ENCODE peak calls at places on chromosomes 2 and 18, in five cellular contexts. Q is K562, H is RWPE1, R is lung, P is fibroblast of lung. Z is an unnamed sample.

GRCh38 chr2:98142106-98142815 is 55.3 kb downstream of the VWA3B start:
- DNase-seq in P (no peak), R (no peak), Q (no peak), H (no peak), Z (no peak)

GRCh38 chr18:76447268-76447890 is 47.7 kb downstream of the ZNF516 start:
- DNase-seq in H (no peak), Q (no peak), P (peak), R (no peak), Z (no peak)

GRCh38 chr18:35732134-35732533 is 150.6 kb downstream of the GALNT1 start:
- DNase-seq in Q (no peak), H (no peak), P (no peak), R (no peak), Z (no peak)

GRCh38 chr18:37836071-37836470 is 270.5 kb upstream of the CELF4 start:
- DNase-seq in H (no peak), R (no peak), P (no peak), Q (no peak), Z (no peak)

GRCh38 chr2:79717364-79718007 is 204.6 kb downstream of the CTNNA2 start:
- DNase-seq in R (no peak), Q (no peak), H (peak), P (peak), Z (no peak)

GRCh38 chr2:155663265-155663664 is 669.3 kb downstream of the NR4A2 start:
- DNase-seq in Q (no peak), H (no peak), R (no peak), P (no peak), Z (no peak)

GRCh38 chr18:2914185-2914584 is 67.4 kb downstream of the EMILIN2 start:
- DNase-seq in H (no peak), R (no peak), Q (no peak), P (no peak), Z (no peak)

GRCh38 chr2:183229386-183229785 is 105.1 kb downstream of the NUP35 start:
- DNase-seq in P (no peak), Q (no peak), H (no peak), R (no peak), Z (no peak)

GRCh38 chr2:57886196-57886786 is 160.3 kb upstream of the VRK2 start:
- DNase-seq in Q (no peak), P (no peak), H (no peak), R (no peak), Z (no peak)

GRCh38 chr2:227780981-227781630 is 32.5 kb upstream of the CCL20 start:
- DNase-seq in P (no peak), R (no peak), Q (no peak), H (no peak), Z (no peak)

GRCh38 chr2:45458909-45459563 is 152.0 kb downstream of the SRBD1 start:
- DNase-seq in Q (no peak), P (peak), H (peak), R (peak), Z (peak)

GRCh38 chr2:206701952-206702630 is 16.1 kb downstream of the DYTN start:
- DNase-seq in Q (no peak), P (no peak), R (no peak), H (no peak), Z (no peak)

GRCh38 chr18:70931942-70932814 is 643.3 kb downstream of the SOCS6 start:
- DNase-seq in P (peak), H (peak), R (no peak), Q (no peak), Z (peak)

GRCh38 chr2:172279843-172280242 is 147.5 kb upstream of the ITGA6 start:
- DNase-seq in H (peak), Q (no peak), R (no peak), P (no peak), Z (no peak)

GRCh38 chr2:184053326-184053725 is 545.0 kb upstream of the ZNF804A start:
- DNase-seq in H (peak), Q (no peak), R (no peak), P (no peak), Z (no peak)

GRCh38 chr2:12073217-12073852 is 326.9 kb downstream of the LPIN1 start:
- DNase-seq in Q (no peak), R (no peak), P (no peak), H (no peak), Z (no peak)

GRCh38 chr2:237294509-237294908 is 119.5 kb downstream of the COL6A3 start:
- DNase-seq in R (no peak), P (no peak), Q (no peak), H (no peak), Z (no peak)

GRCh38 chr18:7064346-7064745 is 53.3 kb downstream of the LAMA1 start:
- DNase-seq in Q (no peak), R (no peak), H (no peak), P (no peak), Z (no peak)

GRCh38 chr18:35463050-35463449 is 34.7 kb downstream of the INO80C start:
- DNase-seq in Q (no peak), H (no peak), R (no peak), P (no peak), Z (no peak)

GRCh38 chr2:154608438-154608837 is 90.1 kb upstream of the KCNJ3 start:
- DNase-seq in P (no peak), Q (no peak), R (no peak), H (no peak), Z (no peak)

GRCh38 chr2:227365833-227366232 is 13.3 kb downstream of the TM4SF20 start:
- DNase-seq in H (no peak), Q (no peak), R (no peak), P (peak), Z (no peak)

GRCh38 chr2:116467243-116467642 is 1347.2 kb upstream of the DDX18 start:
- DNase-seq in H (no peak), R (no peak), Q (no peak), P (no peak), Z (no peak)

GRCh38 chr2:187302619-187303018 is 145.4 kb downstream of the CALCRL start:
- DNase-seq in P (peak), Q (no peak), H (no peak), R (no peak), Z (no peak)

GRCh38 chr18:56389190-56389589 is 249.2 kb downstream of the TXNL1 start:
- DNase-seq in P (peak), R (no peak), Q (no peak), H (no peak), Z (no peak)

GRCh38 chr2:19747310-19748072 is 154.3 kb downstream of the TTC32 start:
- DNase-seq in P (no peak), H (no peak), Q (no peak), R (no peak), Z (no peak)

GRCh38 chr2:189046275-189046674 is 72.1 kb downstream of the COL3A1 start:
- DNase-seq in R (no peak), P (no peak), Q (no peak), H (no peak), Z (no peak)

GRCh38 chr2:4047961-4048891 is 344.9 kb downstream of the DCDC2C start:
- DNase-seq in P (peak), H (no peak), Q (no peak), R (no peak), Z (no peak)

GRCh38 chr2:50615296-50615695 is 416.6 kb downstream of the NRXN1 start:
- DNase-seq in Q (no peak), R (no peak), H (no peak), P (no peak), Z (no peak)

GRCh38 chr2:50620783-50621182 is 411.1 kb downstream of the NRXN1 start:
- DNase-seq in P (no peak), R (no peak), Q (no peak), H (no peak), Z (no peak)
- TF ChIP-seq CTCF in P (no peak), R (no peak), Q (no peak), H (no peak), Z (no peak)

GRCh38 chr2:46552528-46552927 is 73.2 kb downstream of the TMEM247 start:
- DNase-seq in H (no peak), P (no peak), R (no peak), Q (no peak), Z (no peak)

GRCh38 chr2:46555646-46556205 is 76.4 kb downstream of the TMEM247 start:
- DNase-seq in Q (no peak), R (no peak), H (no peak), P (no peak), Z (no peak)

GRCh38 chr2:46554381-46554780 is 75.0 kb downstream of the TMEM247 start:
- DNase-seq in Q (no peak), H (no peak), R (no peak), P (peak), Z (no peak)

GRCh38 chr2:46557788-46558187 is 78.4 kb downstream of the TMEM247 start:
- DNase-seq in H (no peak), Q (no peak), P (no peak), R (no peak), Z (no peak)

GRCh38 chr2:46555011-46555410 is 75.6 kb downstream of the TMEM247 start:
- DNase-seq in H (no peak), R (no peak), P (no peak), Q (no peak), Z (no peak)
- H3K27ac ChIP-seq in H (no peak), R (no peak), P (no peak), Q (no peak), Z (no peak)

GRCh38 chr2:2101924-2102323 is 229.2 kb downstream of the MYT1L start:
- DNase-seq in Q (peak), R (no peak), H (no peak), P (no peak), Z (no peak)
- TF ChIP-seq CTCF in Q (peak), R (no peak), H (no peak), P (no peak), Z (peak)

GRCh38 chr2:27376151-27376865 is 4.2 kb downstream of the ZNF513 start:
- DNase-seq in Q (no peak), R (no peak), H (no peak), P (no peak), Z (no peak)

GRCh38 chr2:27376866-27377617 is 3.5 kb downstream of the ZNF513 start:
- DNase-seq in H (no peak), R (no peak), P (no peak), Q (no peak), Z (no peak)

GRCh38 chr2:27378809-27379290 is 1.7 kb downstream of the ZNF513 start:
- DNase-seq in P (no peak), H (no peak), Q (no peak), R (no peak), Z (no peak)

GRCh38 chr2:27378096-27378808 is 2.3 kb downstream of the ZNF513 start:
- DNase-seq in P (no peak), H (no peak), R (no peak), Q (no peak), Z (peak)

GRCh38 chr2:27377618-27378095 is 2.9 kb downstream of the ZNF513 start:
- DNase-seq in Q (no peak), H (no peak), R (no peak), P (no peak), Z (no peak)
- H3K27ac ChIP-seq in Q (no peak), H (peak), R (no peak), P (no peak), Z (no peak)

GRCh38 chr2:25338401-25338800 is 3.3 kb downstream of the DNMT3A start:
- DNase-seq in H (no peak), R (no peak), Q (no peak), P (no peak), Z (no peak)

GRCh38 chr2:25341031-25341727 is 546 bp downstream of the DNMT3A start:
- DNase-seq in Q (peak), P (no peak), H (no peak), R (no peak), Z (no peak)

GRCh38 chr2:25340340-25340886 is 1.3 kb downstream of the DNMT3A start:
- DNase-seq in H (no peak), Q (peak), R (no peak), P (no peak), Z (no peak)

GRCh38 chr2:25339121-25339738 is 2.5 kb downstream of the DNMT3A start:
- DNase-seq in R (no peak), H (no peak), P (peak), Q (no peak), Z (no peak)

DNA sequence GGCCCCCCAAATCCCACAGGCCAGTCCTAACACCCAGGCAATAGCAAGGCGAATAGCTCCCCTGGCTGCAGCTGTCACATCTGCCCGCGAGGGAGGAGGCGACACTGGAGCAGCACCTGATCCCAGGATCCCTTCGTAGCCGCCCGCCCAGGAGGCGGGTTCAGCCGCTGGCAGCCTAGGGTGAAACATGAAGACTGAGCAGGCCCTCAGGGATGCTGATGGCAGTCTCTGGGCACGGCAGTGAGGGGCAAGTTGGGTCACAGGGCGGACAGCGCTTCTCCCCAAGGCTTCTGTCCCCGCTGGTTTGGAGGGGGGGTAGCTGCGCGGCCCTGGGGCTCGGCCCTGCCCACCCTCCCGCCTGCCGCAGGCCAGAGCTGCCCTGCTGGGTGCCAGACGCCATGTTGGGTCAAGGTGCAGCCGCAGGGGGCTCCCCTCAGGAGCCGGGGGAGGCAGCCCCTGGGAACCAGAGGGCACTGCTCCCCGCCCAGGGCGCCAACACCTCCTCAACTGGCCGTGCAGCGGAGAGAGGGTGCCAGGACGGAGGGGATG is 1.9 kb downstream of the DNMT3A start:
- DNase-seq in Q (no peak), H (no peak), P (no peak), R (no peak), Z (no peak)
- TF ChIP-seq CTCF in Q (no peak), H (no peak), P (no peak), R (no peak), Z (no peak)

GRCh38 chr2:240966457-240966905 is 31.9 kb upstream of the SNED1 start:
- DNase-seq in H (no peak), R (no peak), Q (no peak), P (no peak), Z (no peak)
- H3K27ac ChIP-seq in H (no peak), R (no peak), Q (no peak), P (no peak), Z (no peak)

GRCh38 chr18:74497308-74497640 is 1.1 kb downstream of the CNDP2 start:
- DNase-seq in H (no peak), Q (no peak), R (no peak), P (no peak), Z (no peak)

GRCh38 chr18:74497778-74498177 is 1.6 kb downstream of the CNDP2 start:
- DNase-seq in Q (no peak), R (no peak), H (no peak), P (no peak), Z (no peak)

GRCh38 chr18:74495581-74496507 is at the start of gene CNDP2:
- DNase-seq in Q (peak), H (peak), R (peak), P (peak), Z (peak)

GRCh38 chr18:74494514-74494913 is 1.6 kb upstream of the CNDP2 start:
- DNase-seq in P (no peak), R (no peak), Q (no peak), H (no peak), Z (no peak)

DNA sequence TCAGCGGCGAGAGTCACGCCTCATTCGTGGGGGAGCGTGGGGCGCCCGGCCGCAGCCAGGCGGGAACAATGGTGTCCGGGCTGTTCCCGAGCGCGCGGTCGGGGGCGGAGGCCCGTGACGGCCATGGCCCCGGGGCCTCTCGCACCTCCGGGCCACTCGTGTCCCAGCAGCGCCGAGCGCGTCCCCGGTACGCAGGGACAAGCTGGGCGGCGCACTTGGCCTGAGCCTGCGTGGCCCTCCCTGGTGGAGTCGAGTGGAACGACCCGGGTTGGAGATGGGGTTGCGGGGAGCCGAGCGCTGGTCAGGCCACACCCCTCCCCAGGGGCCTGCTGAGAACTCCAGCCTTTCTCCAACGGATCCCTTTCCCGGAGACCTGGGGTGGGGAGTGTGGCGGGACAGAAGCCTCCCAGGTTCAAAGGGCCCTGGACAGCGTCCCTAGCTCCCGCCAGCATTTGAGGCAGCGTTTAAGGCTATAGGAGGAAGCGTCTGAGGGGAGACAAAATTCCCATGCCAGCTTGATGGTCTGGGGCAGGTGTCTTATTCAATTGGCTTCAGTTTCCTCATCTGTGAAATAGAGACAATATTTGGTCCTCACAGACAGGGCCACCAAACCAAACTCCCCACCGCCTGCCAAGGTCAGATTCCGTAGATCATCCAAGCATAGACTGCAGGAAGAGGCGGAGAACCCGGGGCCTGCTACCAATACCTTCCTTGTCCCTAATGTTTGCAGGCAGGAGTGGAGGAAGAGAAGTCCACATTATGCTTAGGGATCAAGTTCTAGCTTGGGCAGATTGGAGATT is 545 bp downstream of the CNDP2 start:
- DNase-seq in P (peak), R (peak), H (peak), Q (no peak), Z (no peak)
- TF ChIP-seq CTCF in P (no peak), R (no peak), H (no peak), Q (peak), Z (no peak)

GRCh38 chr18:55086931-55087330 is 127.7 kb upstream of the CCDC68 start:
- DNase-seq in H (no peak), Q (no peak), P (no peak), R (no peak), Z (no peak)
- H3K27ac ChIP-seq in H (no peak), Q (no peak), P (no peak), R (no peak), Z (no peak)

Z was measured in HL-60.